ENCODE peak calls at places on chromosomes 7 and 10, in seven cellular contexts. One of them, this sample, is unnamed. For H3K36me3, the result is how much of the 10 kb centered on the place peaks cover.

GRCh38 chr10:32332299-32332750 is 14.6 kb downstream of the EPC1 start:
- DNase-seq in IMR-90: peak
- DNase-seq in fibroblast of lung: peak
- DNase-seq in mucosa of descending colon: no peak
- DNase-seq in upper lobe of left lung: peak
- DNase-seq in cardiac muscle cell: no peak
- DNase-seq in CD8-positive, alpha-beta T cell: peak
- DNase-seq in this sample: no peak

GRCh38 chr7:118918556-118918955 is 694.1 kb downstream of the ANKRD7 start:
- DNase-seq in IMR-90: peak
- DNase-seq in fibroblast of lung: peak
- DNase-seq in mucosa of descending colon: no peak
- DNase-seq in upper lobe of left lung: no peak
- DNase-seq in cardiac muscle cell: peak
- DNase-seq in CD8-positive, alpha-beta T cell: no peak
- DNase-seq in this sample: no peak

GRCh38 chr7:92259062-92259461 is 13.3 kb downstream of the ANKIB1 start:
- DNase-seq in IMR-90: no peak
- DNase-seq in fibroblast of lung: no peak
- DNase-seq in mucosa of descending colon: no peak
- DNase-seq in upper lobe of left lung: no peak
- DNase-seq in cardiac muscle cell: no peak
- DNase-seq in CD8-positive, alpha-beta T cell: no peak
- DNase-seq in this sample: no peak

GRCh38 chr10:124375691-124376090 is 43.0 kb downstream of the OAT start:
- DNase-seq in IMR-90: no peak
- DNase-seq in fibroblast of lung: no peak
- DNase-seq in mucosa of descending colon: no peak
- DNase-seq in upper lobe of left lung: no peak
- DNase-seq in cardiac muscle cell: no peak
- DNase-seq in CD8-positive, alpha-beta T cell: no peak
- DNase-seq in this sample: no peak

GRCh38 chr10:42970451-42971250 is 106.2 kb upstream of the RET start:
- DNase-seq in IMR-90: no peak
- DNase-seq in fibroblast of lung: no peak
- DNase-seq in mucosa of descending colon: no peak
- DNase-seq in upper lobe of left lung: no peak
- DNase-seq in cardiac muscle cell: no peak
- DNase-seq in CD8-positive, alpha-beta T cell: no peak
- DNase-seq in this sample: no peak

GRCh38 chr10:15745748-15746147 is 26.0 kb upstream of the ITGA8 start:
- DNase-seq in IMR-90: peak
- DNase-seq in fibroblast of lung: peak
- DNase-seq in mucosa of descending colon: no peak
- DNase-seq in upper lobe of left lung: no peak
- DNase-seq in cardiac muscle cell: peak
- DNase-seq in CD8-positive, alpha-beta T cell: no peak
- DNase-seq in this sample: no peak

GRCh38 chr7:45644237-45644636 is 70.1 kb downstream of the ADCY1 start:
- DNase-seq in IMR-90: no peak
- DNase-seq in fibroblast of lung: no peak
- DNase-seq in mucosa of descending colon: no peak
- DNase-seq in upper lobe of left lung: no peak
- DNase-seq in cardiac muscle cell: no peak
- DNase-seq in CD8-positive, alpha-beta T cell: no peak
- DNase-seq in this sample: no peak

GRCh38 chr7:30998180-30998579 is 34.4 kb downstream of the GHRHR start:
- DNase-seq in IMR-90: no peak
- DNase-seq in fibroblast of lung: no peak
- DNase-seq in mucosa of descending colon: no peak
- DNase-seq in upper lobe of left lung: no peak
- DNase-seq in cardiac muscle cell: no peak
- DNase-seq in CD8-positive, alpha-beta T cell: no peak
- DNase-seq in this sample: no peak

GRCh38 chr10:14879055-14879800 is 562 bp downstream of the SUV39H2 start:
- DNase-seq in IMR-90: no peak
- DNase-seq in fibroblast of lung: peak
- DNase-seq in mucosa of descending colon: peak
- DNase-seq in upper lobe of left lung: no peak
- DNase-seq in cardiac muscle cell: peak
- DNase-seq in CD8-positive, alpha-beta T cell: peak
- DNase-seq in this sample: no peak

GRCh38 chr10:91389636-91390512 is 20.3 kb upstream of the HECTD2 start:
- DNase-seq in IMR-90: peak
- DNase-seq in fibroblast of lung: peak
- DNase-seq in mucosa of descending colon: peak
- DNase-seq in upper lobe of left lung: no peak
- DNase-seq in cardiac muscle cell: peak
- DNase-seq in CD8-positive, alpha-beta T cell: no peak
- DNase-seq in this sample: no peak

GRCh38 chr10:117710181-117710798 is 167.7 kb downstream of the EMX2 start:
- DNase-seq in IMR-90: no peak
- DNase-seq in fibroblast of lung: no peak
- DNase-seq in mucosa of descending colon: no peak
- DNase-seq in upper lobe of left lung: no peak
- DNase-seq in cardiac muscle cell: no peak
- DNase-seq in CD8-positive, alpha-beta T cell: no peak
- DNase-seq in this sample: peak

GRCh38 chr7:27750336-27750735 is 10.4 kb downstream of the TAX1BP1 start:
- DNase-seq in IMR-90: no peak
- DNase-seq in fibroblast of lung: no peak
- DNase-seq in mucosa of descending colon: no peak
- DNase-seq in upper lobe of left lung: no peak
- DNase-seq in cardiac muscle cell: no peak
- DNase-seq in CD8-positive, alpha-beta T cell: no peak
- DNase-seq in this sample: no peak

GRCh38 chr7:25950488-25951413 is 201.2 kb upstream of the NFE2L3 start:
- DNase-seq in IMR-90: peak
- DNase-seq in fibroblast of lung: peak
- DNase-seq in mucosa of descending colon: peak
- DNase-seq in upper lobe of left lung: peak
- DNase-seq in cardiac muscle cell: peak
- DNase-seq in CD8-positive, alpha-beta T cell: peak
- DNase-seq in this sample: peak

GRCh38 chr10:124032982-124033886 is 60.2 kb downstream of the CHST15 start:
- DNase-seq in IMR-90: peak
- DNase-seq in fibroblast of lung: peak
- DNase-seq in mucosa of descending colon: peak
- DNase-seq in upper lobe of left lung: no peak
- DNase-seq in cardiac muscle cell: peak
- DNase-seq in CD8-positive, alpha-beta T cell: no peak
- DNase-seq in this sample: no peak

GRCh38 chr10:58531084-58531695 is 18.5 kb downstream of the BICC1 start:
- DNase-seq in IMR-90: peak
- DNase-seq in fibroblast of lung: peak
- DNase-seq in mucosa of descending colon: peak
- DNase-seq in upper lobe of left lung: peak
- DNase-seq in cardiac muscle cell: peak
- DNase-seq in CD8-positive, alpha-beta T cell: no peak
- DNase-seq in this sample: peak

GRCh38 chr10:30002438-30003266 is 56.7 kb downstream of the JCAD start:
- DNase-seq in IMR-90: peak
- DNase-seq in fibroblast of lung: peak
- DNase-seq in mucosa of descending colon: peak
- DNase-seq in upper lobe of left lung: peak
- DNase-seq in cardiac muscle cell: peak
- DNase-seq in CD8-positive, alpha-beta T cell: peak
- DNase-seq in this sample: peak

GRCh38 chr10:125661942-125662515 is 20.9 kb downstream of the TEX36 start:
- DNase-seq in IMR-90: peak
- DNase-seq in fibroblast of lung: peak
- DNase-seq in mucosa of descending colon: no peak
- DNase-seq in upper lobe of left lung: no peak
- DNase-seq in cardiac muscle cell: no peak
- DNase-seq in CD8-positive, alpha-beta T cell: no peak
- DNase-seq in this sample: no peak

GRCh38 chr10:121216721-121217181 is 365.6 kb downstream of the WDR11 start:
- DNase-seq in IMR-90: no peak
- DNase-seq in fibroblast of lung: no peak
- DNase-seq in mucosa of descending colon: no peak
- DNase-seq in upper lobe of left lung: no peak
- DNase-seq in cardiac muscle cell: no peak
- DNase-seq in CD8-positive, alpha-beta T cell: no peak
- DNase-seq in this sample: no peak

GRCh38 chr10:125037145-125037544 is 95.2 kb downstream of the ZRANB1 start:
- DNase-seq in IMR-90: peak
- DNase-seq in fibroblast of lung: peak
- DNase-seq in mucosa of descending colon: no peak
- DNase-seq in upper lobe of left lung: peak
- DNase-seq in cardiac muscle cell: peak
- DNase-seq in CD8-positive, alpha-beta T cell: no peak
- DNase-seq in this sample: no peak

GRCh38 chr7:31785081-31785480 is 98.1 kb downstream of the PPP1R17 start:
- DNase-seq in IMR-90: no peak
- DNase-seq in fibroblast of lung: no peak
- DNase-seq in mucosa of descending colon: no peak
- DNase-seq in upper lobe of left lung: no peak
- DNase-seq in cardiac muscle cell: no peak
- DNase-seq in CD8-positive, alpha-beta T cell: no peak
- DNase-seq in this sample: peak

GRCh38 chr10:75234683-75235374 is 928 bp downstream of the COMTD1 start:
- DNase-seq in IMR-90: no peak
- DNase-seq in fibroblast of lung: no peak
- DNase-seq in mucosa of descending colon: no peak
- DNase-seq in upper lobe of left lung: peak
- DNase-seq in cardiac muscle cell: no peak
- DNase-seq in CD8-positive, alpha-beta T cell: peak
- DNase-seq in this sample: peak

GRCh38 chr10:3774814-3775670 is 10.0 kb downstream of the KLF6 start:
- DNase-seq in IMR-90: peak
- DNase-seq in fibroblast of lung: peak
- DNase-seq in mucosa of descending colon: no peak
- DNase-seq in upper lobe of left lung: peak
- DNase-seq in cardiac muscle cell: peak
- DNase-seq in CD8-positive, alpha-beta T cell: no peak
- DNase-seq in this sample: peak

GRCh38 chr10:48285710-48286109 is 11.2 kb upstream of the FRMPD2 start:
- DNase-seq in IMR-90: no peak
- DNase-seq in fibroblast of lung: no peak
- DNase-seq in mucosa of descending colon: no peak
- DNase-seq in upper lobe of left lung: no peak
- DNase-seq in cardiac muscle cell: no peak
- DNase-seq in CD8-positive, alpha-beta T cell: no peak
- DNase-seq in this sample: no peak

DNA sequence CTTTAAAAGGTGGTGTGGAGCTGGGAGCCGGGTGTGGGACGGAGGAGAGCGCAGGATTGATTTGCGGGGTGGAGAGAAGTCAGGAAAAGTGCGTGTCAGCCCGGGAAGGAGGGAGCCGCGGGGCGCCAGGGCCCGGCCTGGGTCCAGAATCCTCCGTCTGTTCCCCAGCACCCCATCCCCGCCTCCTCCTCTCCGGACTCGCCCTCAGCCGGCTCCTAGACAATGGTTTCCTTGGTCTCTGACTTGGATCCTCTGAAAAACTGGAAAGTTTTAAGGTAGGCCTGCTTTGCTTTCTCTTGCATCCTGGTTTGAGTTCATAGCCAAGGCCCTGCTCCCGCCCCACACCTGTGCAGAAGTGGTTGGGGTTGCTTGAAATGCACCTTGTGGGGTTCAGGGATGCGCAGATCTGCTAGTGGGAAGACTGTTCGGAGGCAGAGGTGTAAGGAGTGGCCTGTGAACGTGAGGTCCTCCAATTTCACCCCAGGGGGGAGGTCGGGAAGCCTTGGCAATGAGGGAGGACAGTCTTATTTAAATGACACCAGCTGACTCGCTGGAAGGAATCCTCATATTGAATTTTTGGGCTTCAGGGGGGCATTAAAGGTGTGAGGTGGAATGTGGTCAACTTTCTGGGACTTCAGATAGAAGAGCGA is 219.0 kb upstream of the CELF2 start:
- DNase-seq in IMR-90: no peak
- DNase-seq in fibroblast of lung: peak
- DNase-seq in mucosa of descending colon: no peak
- DNase-seq in upper lobe of left lung: no peak
- DNase-seq in cardiac muscle cell: no peak
- DNase-seq in CD8-positive, alpha-beta T cell: no peak
- DNase-seq in this sample: no peak
- H3K36me3 ChIP-seq in IMR-90: under half
- H3K36me3 ChIP-seq in fibroblast of lung: under half
- H3K36me3 ChIP-seq in mucosa of descending colon: under half
- H3K36me3 ChIP-seq in upper lobe of left lung: under half
- H3K36me3 ChIP-seq in cardiac muscle cell: under half
- H3K36me3 ChIP-seq in CD8-positive, alpha-beta T cell: under half
- H3K36me3 ChIP-seq in this sample: under half

GRCh38 chr7:103094102-103094501 is 19.2 kb downstream of the ARMC10 start:
- DNase-seq in IMR-90: no peak
- DNase-seq in fibroblast of lung: no peak
- DNase-seq in mucosa of descending colon: no peak
- DNase-seq in upper lobe of left lung: no peak
- DNase-seq in cardiac muscle cell: peak
- DNase-seq in CD8-positive, alpha-beta T cell: no peak
- DNase-seq in this sample: no peak
- TF ChIP-seq CTCF in IMR-90: peak
- TF ChIP-seq CTCF in fibroblast of lung: no peak
- TF ChIP-seq CTCF in mucosa of descending colon: no peak
- TF ChIP-seq CTCF in upper lobe of left lung: no peak
- TF ChIP-seq CTCF in cardiac muscle cell: peak
- TF ChIP-seq CTCF in CD8-positive, alpha-beta T cell: no peak
- TF ChIP-seq CTCF in this sample: no peak

GRCh38 chr10:128053356-128053755 is 72.9 kb downstream of the MKI67 start:
- DNase-seq in IMR-90: no peak
- DNase-seq in fibroblast of lung: no peak
- DNase-seq in mucosa of descending colon: no peak
- DNase-seq in upper lobe of left lung: no peak
- DNase-seq in cardiac muscle cell: no peak
- DNase-seq in CD8-positive, alpha-beta T cell: no peak
- DNase-seq in this sample: no peak

GRCh38 chr10:128052696-128053095 is 73.5 kb downstream of the MKI67 start:
- DNase-seq in IMR-90: no peak
- DNase-seq in fibroblast of lung: no peak
- DNase-seq in mucosa of descending colon: no peak
- DNase-seq in upper lobe of left lung: no peak
- DNase-seq in cardiac muscle cell: no peak
- DNase-seq in CD8-positive, alpha-beta T cell: no peak
- DNase-seq in this sample: no peak

GRCh38 chr10:128050117-128050516 is 76.1 kb downstream of the MKI67 start:
- DNase-seq in IMR-90: no peak
- DNase-seq in fibroblast of lung: no peak
- DNase-seq in mucosa of descending colon: no peak
- DNase-seq in upper lobe of left lung: no peak
- DNase-seq in cardiac muscle cell: no peak
- DNase-seq in CD8-positive, alpha-beta T cell: no peak
- DNase-seq in this sample: no peak

GRCh38 chr10:128050937-128051336 is 75.3 kb downstream of the MKI67 start:
- DNase-seq in IMR-90: no peak
- DNase-seq in fibroblast of lung: no peak
- DNase-seq in mucosa of descending colon: no peak
- DNase-seq in upper lobe of left lung: no peak
- DNase-seq in cardiac muscle cell: peak
- DNase-seq in CD8-positive, alpha-beta T cell: no peak
- DNase-seq in this sample: no peak

GRCh38 chr10:128051548-128051947 is 74.7 kb downstream of the MKI67 start:
- DNase-seq in IMR-90: no peak
- DNase-seq in fibroblast of lung: no peak
- DNase-seq in mucosa of descending colon: no peak
- DNase-seq in upper lobe of left lung: no peak
- DNase-seq in cardiac muscle cell: no peak
- DNase-seq in CD8-positive, alpha-beta T cell: no peak
- DNase-seq in this sample: no peak
- H3K4me3 ChIP-seq in IMR-90: no peak
- H3K4me3 ChIP-seq in fibroblast of lung: no peak
- H3K4me3 ChIP-seq in mucosa of descending colon: no peak
- H3K4me3 ChIP-seq in upper lobe of left lung: no peak
- H3K4me3 ChIP-seq in cardiac muscle cell: no peak
- H3K4me3 ChIP-seq in CD8-positive, alpha-beta T cell: no peak
- H3K4me3 ChIP-seq in this sample: no peak

GRCh38 chr7:124700655-124701054 is 64.9 kb downstream of the GPR37 start:
- DNase-seq in IMR-90: peak
- DNase-seq in fibroblast of lung: no peak
- DNase-seq in mucosa of descending colon: no peak
- DNase-seq in upper lobe of left lung: no peak
- DNase-seq in cardiac muscle cell: no peak
- DNase-seq in CD8-positive, alpha-beta T cell: no peak
- DNase-seq in this sample: no peak
- H3K36me3 ChIP-seq in IMR-90: under half
- H3K36me3 ChIP-seq in fibroblast of lung: under half
- H3K36me3 ChIP-seq in mucosa of descending colon: under half
- H3K36me3 ChIP-seq in upper lobe of left lung: under half
- H3K36me3 ChIP-seq in cardiac muscle cell: under half
- H3K36me3 ChIP-seq in CD8-positive, alpha-beta T cell: under half
- H3K36me3 ChIP-seq in this sample: under half